ENCODE peak calls at places on chromosomes 16 and 17, in eight cellular contexts. B is stomach, K is sigmoid colon, F is Panc1, G is heart left ventricle, S is dorsolateral prefrontal cortex, A is OCI-LY7, E is kidney epithelial cell. Y is an unnamed sample.
A peak's percentile ranks its signal among the peaks of the same experiment; 100 is the strongest.

GRCh38 chr16:15650698-15651161 is 685 bp downstream of the NDE1 start:
- DNase-seq in S (no peak), B (no peak), G (peak; percentile 47), E (no peak), A (peak; percentile 36), F (no peak), K (no peak), Y (no peak)

GRCh38 chr16:180101-180920 is at the start of gene HBQ1:
- DNase-seq in G (no peak), E (no peak), S (no peak), A (no peak), B (no peak), F (no peak), K (no peak), Y (no peak)

GRCh38 chr16:86195863-86196630 is 297.1 kb downstream of the IRF8 start:
- DNase-seq in F (no peak), E (no peak), B (no peak), K (no peak), A (no peak), S (no peak), G (no peak), Y (no peak)

GRCh38 chr17:42665581-42666001 is 6.5 kb downstream of the TUBG2 start:
- DNase-seq in G (no peak), K (no peak), S (no peak), A (no peak), B (no peak), E (no peak), F (no peak), Y (no peak)

GRCh38 chr17:61414141-61414935 is 14.7 kb downstream of the TBX2 start:
- DNase-seq in G (no peak), A (no peak), S (no peak), E (no peak), B (peak; percentile 25), K (peak; percentile 57), F (no peak), Y (no peak)

GRCh38 chr17:79837888-79838540 is 1.2 kb downstream of the CBX4 start:
- DNase-seq in E (no peak), S (no peak), B (no peak), G (peak; percentile 44), F (no peak), K (no peak), A (peak; percentile 72), Y (no peak)

GRCh38 chr17:18141210-18141803 is 32.8 kb downstream of the MYO15A start:
- DNase-seq in E (no peak), A (peak; percentile 75), G (no peak), K (no peak), F (peak; percentile 41), B (no peak), S (no peak), Y (no peak)

GRCh38 chr17:59332890-59333377 is 1.5 kb downstream of the YPEL2 start:
- DNase-seq in F (no peak), K (peak; percentile 75), E (no peak), S (no peak), A (no peak), G (peak; percentile 45), B (peak; percentile 33), Y (no peak)

GRCh38 chr17:77995146-77995852 is 36.8 kb downstream of the TNRC6C start:
- DNase-seq in E (no peak), A (no peak), K (no peak), G (peak; percentile 80), F (no peak), B (no peak), S (no peak), Y (no peak)

GRCh38 chr17:29084476-29085148 is 41.7 kb downstream of the PIPOX start:
- DNase-seq in S (no peak), B (peak; percentile 40), A (no peak), G (no peak), E (no peak), K (peak; percentile 83), F (no peak), Y (no peak)

GRCh38 chr16:11384184-11384955 is 39.1 kb downstream of the RMI2 start:
- DNase-seq in S (no peak), K (peak; percentile 56), G (peak; percentile 11), A (no peak), F (no peak), B (no peak), E (no peak), Y (no peak)

GRCh38 chr17:3827124-3827773 is 18.8 kb downstream of the NCBP3 start:
- DNase-seq in G (no peak), B (peak; percentile 65), K (no peak), A (peak; percentile 73), F (peak; percentile 43), S (peak; percentile 62), E (peak; percentile 41), Y (no peak)

DNA sequence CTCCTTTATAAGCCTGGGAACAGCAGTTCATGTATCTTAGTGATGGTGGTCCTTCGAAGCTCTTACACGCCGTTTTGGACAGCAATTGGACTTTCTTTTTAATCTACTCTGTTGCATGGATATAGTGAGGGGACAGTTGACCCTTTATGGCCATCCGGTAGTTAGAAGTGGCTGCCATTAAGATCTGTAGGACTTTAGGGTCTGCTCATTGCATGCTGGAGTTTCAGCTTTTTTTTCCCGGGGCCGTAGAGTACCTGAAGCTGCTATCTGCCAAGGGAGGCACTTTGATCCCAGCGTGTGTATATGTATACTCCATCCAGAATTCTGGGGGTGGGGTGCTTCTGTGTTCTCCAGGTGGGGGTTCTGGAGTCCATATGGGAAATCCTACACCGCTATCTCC is 1.2 kb downstream of the CYB5D1 start:
- DNase-seq in F (no peak), A (no peak), B (no peak), K (no peak), E (no peak), G (no peak), S (no peak), Y (no peak)
- H3K4me3 ChIP-seq in F (peak overlapping the region; percentile 74), A (peak overlapping the region; percentile 86), B (peak overlapping the region; percentile 77), K (no peak overlapping the region), E (peak overlapping the region; percentile 66), G (peak overlapping the region; percentile 68), S (peak overlapping the region; percentile 67), Y (peak overlapping the region; percentile 95)

GRCh38 chr16:3123986-3124886 is 10.6 kb upstream of the ZNF213 start:
- DNase-seq in F (peak; percentile 79), E (peak; percentile 66), B (peak; percentile 98), S (peak; percentile 95), G (peak; percentile 97), A (peak; percentile 97), K (peak; percentile 98), Y (peak; percentile 50)
- TF ChIP-seq CTCF in F (no peak), E (peak; percentile 36), B (no peak), S (peak; percentile 25), G (no peak), A (peak; percentile 37), K (no peak), Y (peak; percentile 32)

GRCh38 chr17:16406742-16407674 is 8.4 kb upstream of the TRPV2 start:
- DNase-seq in S (no peak), E (no peak), A (no peak), K (no peak), G (peak; percentile 75), F (no peak), B (no peak), Y (no peak)
- H3K4me3 ChIP-seq in S (peak overlapping the region; percentile 54), E (peak overlapping the region; percentile 48), A (peak overlapping the region; percentile 25), K (peak overlapping the region; percentile 34), G (peak overlapping the region; percentile 55), F (peak overlapping the region; percentile 63), B (peak overlapping the region; percentile 63), Y (peak overlapping the region; percentile 57)

GRCh38 chr16:67930191-67930590 is 1.5 kb downstream of the CTRL start:
- DNase-seq in E (no peak), S (no peak), G (no peak), F (no peak), K (peak; percentile 61), B (no peak), A (no peak), Y (no peak)

GRCh38 chr16:67932462-67932840 is 789 bp upstream of the CTRL start:
- DNase-seq in B (no peak), F (no peak), K (no peak), A (no peak), G (no peak), E (no peak), S (no peak), Y (no peak)

GRCh38 chr16:67933805-67934204 is 2.1 kb upstream of the CTRL start:
- DNase-seq in A (no peak), B (no peak), S (no peak), F (no peak), G (no peak), E (no peak), K (no peak), Y (no peak)

GRCh38 chr16:67930678-67931211 is 917 bp downstream of the CTRL start:
- DNase-seq in K (peak; percentile 56), B (no peak), F (no peak), E (no peak), A (no peak), S (no peak), G (no peak), Y (no peak)

DNA sequence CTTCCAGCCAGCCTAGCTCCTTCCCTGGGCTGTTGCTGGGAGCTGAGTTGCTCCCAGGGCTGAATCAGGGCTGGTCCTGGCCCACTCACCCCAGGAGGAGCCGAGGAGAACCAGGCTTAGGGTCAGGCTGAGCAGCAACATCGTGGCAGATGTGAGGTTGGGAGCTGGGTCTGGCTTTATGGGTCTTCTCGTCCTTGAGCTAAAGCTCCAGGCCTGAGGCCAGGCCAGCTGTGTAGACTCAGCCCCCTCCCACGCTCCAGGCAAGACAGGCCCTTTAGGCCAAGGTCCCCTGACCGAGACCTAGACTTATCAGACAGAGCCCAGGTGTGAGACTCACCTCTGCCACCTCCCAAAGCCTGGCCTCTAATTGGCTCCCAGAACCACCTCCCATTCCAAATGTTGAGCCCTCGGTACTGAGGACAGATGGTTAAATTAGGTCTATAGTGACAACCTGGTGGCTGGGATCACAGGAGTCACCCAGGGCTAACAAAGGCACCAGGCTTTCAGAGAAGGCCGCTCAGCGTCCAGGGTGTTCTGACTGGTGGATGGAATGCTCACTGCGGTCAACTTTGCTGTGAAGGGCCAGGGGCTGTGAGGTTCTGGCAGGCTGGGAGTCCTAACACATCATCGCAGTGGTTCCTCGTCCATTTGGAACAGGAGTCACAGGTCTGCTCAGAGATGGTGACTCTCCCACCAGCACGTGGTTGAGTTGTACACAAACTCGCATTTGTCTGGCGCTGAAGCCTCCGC is at the start of gene CTRL:
- DNase-seq in G (no peak), F (no peak), E (no peak), B (no peak), A (no peak), K (no peak), S (no peak), Y (no peak)
- TF ChIP-seq CTCF in G (no peak), F (no peak), E (peak; percentile 8), B (no peak), A (no peak), K (no peak), S (no peak), Y (peak; percentile 34)

GRCh38 chr17:57609125-57609877 is 135.8 kb downstream of the CCDC182 start:
- DNase-seq in E (no peak), S (no peak), G (no peak), A (no peak), B (no peak), K (no peak), F (no peak), Y (no peak)
- H3K4me3 ChIP-seq in E (no peak overlapping the region), S (no peak overlapping the region), G (no peak overlapping the region), A (no peak overlapping the region), B (no peak overlapping the region), K (no peak overlapping the region), F (no peak overlapping the region), Y (no peak overlapping the region)

Y was measured in epithelial cell of proximal tubule.